ENCODE peak calls at places on chromosome 4, in five cellular contexts. One of them, this sample, is unnamed.

GRCh38 chr4:149145803-149146202 is 669.8 kb downstream of the IQCM start:
- DNase-seq in GM23338: no peak
- DNase-seq in hepatocyte: no peak
- DNase-seq in SK-N-SH: no peak
- DNase-seq in GM23248: peak
- DNase-seq in this sample: no peak

GRCh38 chr4:14867847-14868246 is 134.4 kb upstream of the CPEB2 start:
- DNase-seq in GM23338: no peak
- DNase-seq in SK-N-SH: no peak
- DNase-seq in hepatocyte: no peak
- DNase-seq in GM23248: no peak
- DNase-seq in this sample: no peak

GRCh38 chr4:168434993-168435392 is 45.3 kb downstream of the DDX60L start:
- DNase-seq in hepatocyte: no peak
- DNase-seq in GM23338: no peak
- DNase-seq in GM23248: no peak
- DNase-seq in SK-N-SH: no peak
- DNase-seq in this sample: no peak

GRCh38 chr4:635851-636627 is 10.7 kb downstream of the PDE6B start:
- DNase-seq in GM23248: no peak
- DNase-seq in hepatocyte: no peak
- DNase-seq in SK-N-SH: no peak
- DNase-seq in GM23338: no peak
- DNase-seq in this sample: no peak

GRCh38 chr4:166044871-166045270 is 171.8 kb downstream of the TLL1 start:
- DNase-seq in GM23338: no peak
- DNase-seq in GM23248: no peak
- DNase-seq in hepatocyte: no peak
- DNase-seq in SK-N-SH: no peak
- DNase-seq in this sample: no peak

GRCh38 chr4:96170198-96170597 is 330.3 kb downstream of the PDHA2 start:
- DNase-seq in GM23248: no peak
- DNase-seq in SK-N-SH: peak
- DNase-seq in hepatocyte: no peak
- DNase-seq in GM23338: peak
- DNase-seq in this sample: no peak

GRCh38 chr4:16377887-16378286 is 151.6 kb upstream of the TAPT1 start:
- DNase-seq in GM23338: peak
- DNase-seq in SK-N-SH: no peak
- DNase-seq in GM23248: no peak
- DNase-seq in hepatocyte: no peak
- DNase-seq in this sample: no peak

GRCh38 chr4:39354178-39354503 is 12.0 kb downstream of the RFC1 start:
- DNase-seq in GM23338: no peak
- DNase-seq in hepatocyte: peak
- DNase-seq in GM23248: no peak
- DNase-seq in SK-N-SH: no peak
- DNase-seq in this sample: no peak

GRCh38 chr4:123840232-123840631 is 443.6 kb downstream of the SPRY1 start:
- DNase-seq in hepatocyte: no peak
- DNase-seq in SK-N-SH: no peak
- DNase-seq in GM23338: no peak
- DNase-seq in GM23248: no peak
- DNase-seq in this sample: no peak

GRCh38 chr4:54101190-54102041 is 1.5 kb downstream of the GSX2 start:
- DNase-seq in GM23248: no peak
- DNase-seq in SK-N-SH: peak
- DNase-seq in GM23338: peak
- DNase-seq in hepatocyte: no peak
- DNase-seq in this sample: no peak

GRCh38 chr4:81375745-81376144 is 96.0 kb downstream of the RASGEF1B start:
- DNase-seq in hepatocyte: no peak
- DNase-seq in GM23248: no peak
- DNase-seq in SK-N-SH: no peak
- DNase-seq in GM23338: peak
- DNase-seq in this sample: no peak

GRCh38 chr4:10204401-10205058 is 87.9 kb upstream of the WDR1 start:
- DNase-seq in hepatocyte: no peak
- DNase-seq in GM23338: no peak
- DNase-seq in SK-N-SH: no peak
- DNase-seq in GM23248: peak
- DNase-seq in this sample: no peak

GRCh38 chr4:1532549-1533395 is 126.5 kb upstream of the NKX1-1 start:
- DNase-seq in hepatocyte: no peak
- DNase-seq in GM23248: no peak
- DNase-seq in GM23338: no peak
- DNase-seq in SK-N-SH: no peak
- DNase-seq in this sample: no peak

GRCh38 chr4:142351958-142352357 is 494.1 kb downstream of the INPP4B start:
- DNase-seq in GM23248: no peak
- DNase-seq in GM23338: no peak
- DNase-seq in SK-N-SH: no peak
- DNase-seq in hepatocyte: no peak
- DNase-seq in this sample: peak

GRCh38 chr4:116272336-116272735 is 813.0 kb downstream of the TRAM1L1 start:
- DNase-seq in GM23338: no peak
- DNase-seq in SK-N-SH: no peak
- DNase-seq in GM23248: no peak
- DNase-seq in hepatocyte: no peak
- DNase-seq in this sample: no peak

GRCh38 chr4:142418697-142419096 is 427.4 kb downstream of the INPP4B start:
- DNase-seq in GM23338: no peak
- DNase-seq in hepatocyte: no peak
- DNase-seq in GM23248: no peak
- DNase-seq in SK-N-SH: no peak
- DNase-seq in this sample: no peak

GRCh38 chr4:95728145-95728544 is 111.7 kb upstream of the PDHA2 start:
- DNase-seq in GM23338: no peak
- DNase-seq in SK-N-SH: no peak
- DNase-seq in GM23248: no peak
- DNase-seq in hepatocyte: no peak
- DNase-seq in this sample: no peak

GRCh38 chr4:10192331-10192730 is 75.7 kb upstream of the WDR1 start:
- DNase-seq in GM23248: no peak
- DNase-seq in SK-N-SH: no peak
- DNase-seq in GM23338: no peak
- DNase-seq in hepatocyte: no peak
- DNase-seq in this sample: no peak

GRCh38 chr4:184762100-184762499 is 28.2 kb upstream of the CENPU start:
- DNase-seq in hepatocyte: no peak
- DNase-seq in SK-N-SH: no peak
- DNase-seq in GM23248: no peak
- DNase-seq in GM23338: no peak
- DNase-seq in this sample: no peak

GRCh38 chr4:56506110-56506705 is 617 bp downstream of the ARL9 start:
- DNase-seq in GM23338: peak
- DNase-seq in SK-N-SH: peak
- DNase-seq in GM23248: peak
- DNase-seq in hepatocyte: peak
- DNase-seq in this sample: peak

GRCh38 chr4:118139241-118139640 is 105.0 kb downstream of the NDST3 start:
- DNase-seq in GM23338: no peak
- DNase-seq in SK-N-SH: no peak
- DNase-seq in hepatocyte: no peak
- DNase-seq in GM23248: no peak
- DNase-seq in this sample: peak

GRCh38 chr4:95212692-95213091 is 336.1 kb downstream of the UNC5C start:
- DNase-seq in hepatocyte: no peak
- DNase-seq in SK-N-SH: no peak
- DNase-seq in GM23248: no peak
- DNase-seq in GM23338: no peak
- DNase-seq in this sample: no peak

GRCh38 chr4:121308328-121308663 is 72.5 kb downstream of the QRFPR start:
- DNase-seq in GM23338: no peak
- DNase-seq in SK-N-SH: no peak
- DNase-seq in GM23248: peak
- DNase-seq in hepatocyte: no peak
- DNase-seq in this sample: no peak

GRCh38 chr4:187666634-187667033 is 328.9 kb upstream of the ZFP42 start:
- DNase-seq in GM23338: no peak
- DNase-seq in hepatocyte: peak
- DNase-seq in SK-N-SH: no peak
- DNase-seq in GM23248: peak
- DNase-seq in this sample: no peak

GRCh38 chr4:7398788-7399432 is 35.8 kb downstream of the PSAPL1 start:
- DNase-seq in SK-N-SH: no peak
- DNase-seq in GM23248: no peak
- DNase-seq in GM23338: no peak
- DNase-seq in hepatocyte: no peak
- DNase-seq in this sample: no peak

GRCh38 chr4:5716391-5716790 is 5.4 kb downstream of the EVC start:
- DNase-seq in GM23248: no peak
- DNase-seq in SK-N-SH: no peak
- DNase-seq in GM23338: no peak
- DNase-seq in hepatocyte: no peak
- DNase-seq in this sample: peak

GRCh38 chr4:140790765-140791164 is 34.6 kb upstream of the TBC1D9 start:
- DNase-seq in hepatocyte: no peak
- DNase-seq in GM23338: no peak
- DNase-seq in SK-N-SH: no peak
- DNase-seq in GM23248: no peak
- DNase-seq in this sample: no peak

GRCh38 chr4:4485806-4486205 is 56.0 kb downstream of the STX18 start:
- DNase-seq in GM23248: no peak
- DNase-seq in SK-N-SH: no peak
- DNase-seq in GM23338: no peak
- DNase-seq in hepatocyte: no peak
- DNase-seq in this sample: no peak

GRCh38 chr4:3374011-3374645 is 67.6 kb upstream of the HGFAC start:
- DNase-seq in hepatocyte: peak
- DNase-seq in GM23338: no peak
- DNase-seq in SK-N-SH: no peak
- DNase-seq in GM23248: no peak
- DNase-seq in this sample: no peak

GRCh38 chr4:3373468-3373867 is 68.3 kb upstream of the HGFAC start:
- DNase-seq in GM23248: no peak
- DNase-seq in SK-N-SH: no peak
- DNase-seq in GM23338: no peak
- DNase-seq in hepatocyte: no peak
- DNase-seq in this sample: no peak

GRCh38 chr4:3372264-3372932 is 69.4 kb upstream of the HGFAC start:
- DNase-seq in GM23248: no peak
- DNase-seq in hepatocyte: peak
- DNase-seq in SK-N-SH: no peak
- DNase-seq in GM23338: no peak
- DNase-seq in this sample: no peak

GRCh38 chr4:3371581-3372001 is 70.2 kb upstream of the HGFAC start:
- DNase-seq in hepatocyte: peak
- DNase-seq in GM23338: peak
- DNase-seq in SK-N-SH: peak
- DNase-seq in GM23248: no peak
- DNase-seq in this sample: no peak

DNA sequence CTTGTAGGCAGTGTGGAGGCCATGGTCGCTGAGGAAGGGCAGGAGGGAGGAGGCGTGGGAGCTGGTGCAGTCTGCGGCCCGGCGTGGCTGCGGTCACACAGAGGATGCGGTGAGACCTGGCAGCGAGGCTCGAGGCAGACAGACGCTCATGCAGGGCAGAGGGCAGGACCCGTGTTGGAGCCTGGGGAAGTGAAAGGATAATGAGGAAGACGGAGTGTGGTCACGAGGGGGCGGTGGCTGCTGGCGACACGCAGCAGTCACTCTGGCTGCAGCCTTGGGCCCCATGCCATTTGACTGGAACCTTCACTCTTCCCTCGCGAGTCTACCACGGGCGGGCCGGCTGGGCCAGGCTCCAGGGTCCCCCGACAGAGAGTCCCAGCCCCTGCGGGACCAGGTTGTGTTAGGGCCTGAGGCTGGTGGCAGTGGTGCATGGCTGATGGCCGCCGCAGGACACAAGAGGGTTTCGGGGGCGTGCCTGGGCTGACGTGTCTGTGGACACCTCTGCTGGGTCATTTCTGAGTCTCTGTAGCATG is 68.8 kb upstream of the HGFAC start:
- DNase-seq in GM23248: no peak
- DNase-seq in SK-N-SH: no peak
- DNase-seq in GM23338: no peak
- DNase-seq in hepatocyte: peak
- DNase-seq in this sample: no peak
- H3K27ac ChIP-seq in GM23248: no peak
- H3K27ac ChIP-seq in SK-N-SH: no peak
- H3K27ac ChIP-seq in GM23338: no peak
- H3K27ac ChIP-seq in hepatocyte: no peak
- H3K27ac ChIP-seq in this sample: no peak

GRCh38 chr4:87979810-87980209 is 4.3 kb downstream of the SPP1 start:
- DNase-seq in hepatocyte: no peak
- DNase-seq in SK-N-SH: no peak
- DNase-seq in GM23338: no peak
- DNase-seq in GM23248: no peak
- DNase-seq in this sample: no peak

GRCh38 chr4:87975466-87975865 is at the start of gene SPP1:
- DNase-seq in hepatocyte: peak
- DNase-seq in GM23248: peak
- DNase-seq in SK-N-SH: peak
- DNase-seq in GM23338: peak
- DNase-seq in this sample: no peak

GRCh38 chr4:87977521-87978278 is 2.2 kb downstream of the SPP1 start:
- DNase-seq in GM23248: no peak
- DNase-seq in SK-N-SH: no peak
- DNase-seq in hepatocyte: no peak
- DNase-seq in GM23338: no peak
- DNase-seq in this sample: no peak

GRCh38 chr4:87981505-87981904 is 6.0 kb downstream of the SPP1 start:
- DNase-seq in SK-N-SH: no peak
- DNase-seq in hepatocyte: no peak
- DNase-seq in GM23338: no peak
- DNase-seq in GM23248: no peak
- DNase-seq in this sample: no peak

GRCh38 chr4:87978656-87979055 is 3.1 kb downstream of the SPP1 start:
- DNase-seq in hepatocyte: no peak
- DNase-seq in GM23338: no peak
- DNase-seq in GM23248: peak
- DNase-seq in SK-N-SH: no peak
- DNase-seq in this sample: no peak
- H2AFZ ChIP-seq in hepatocyte: no peak
- H2AFZ ChIP-seq in GM23338: peak
- H2AFZ ChIP-seq in GM23248: no peak
- H2AFZ ChIP-seq in SK-N-SH: no peak
- H2AFZ ChIP-seq in this sample: no peak

DNA sequence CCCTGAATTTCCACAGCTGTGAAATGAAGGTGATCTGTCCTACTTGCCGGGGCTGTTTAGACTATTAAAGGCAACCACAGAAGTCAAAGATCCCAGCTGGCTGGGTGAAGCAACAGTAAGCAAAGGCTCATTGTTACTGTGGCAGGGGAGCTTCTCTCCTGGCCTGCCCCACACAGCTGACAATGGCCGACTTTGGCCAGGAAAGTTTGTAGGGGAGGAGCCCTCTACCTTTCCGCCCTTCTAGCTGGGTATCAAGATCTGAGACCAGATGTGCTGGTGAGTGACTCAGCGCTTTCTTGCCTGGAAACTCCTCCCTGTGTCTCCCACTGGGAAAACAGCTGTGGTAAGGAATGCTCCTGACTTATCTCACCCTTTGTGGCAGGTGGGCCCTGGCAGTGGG is 21.1 kb downstream of the RASSF6 start:
- DNase-seq in SK-N-SH: no peak
- DNase-seq in hepatocyte: peak
- DNase-seq in GM23338: peak
- DNase-seq in GM23248: peak
- DNase-seq in this sample: peak
- H3K27ac ChIP-seq in SK-N-SH: no peak
- H3K27ac ChIP-seq in hepatocyte: peak
- H3K27ac ChIP-seq in GM23338: peak
- H3K27ac ChIP-seq in GM23248: no peak
- H3K27ac ChIP-seq in this sample: no peak

GRCh38 chr4:17468638-17469221 is 43.2 kb downstream of the QDPR start:
- DNase-seq in GM23248: peak
- DNase-seq in hepatocyte: peak
- DNase-seq in GM23338: peak
- DNase-seq in SK-N-SH: peak
- DNase-seq in this sample: peak
- H2AFZ ChIP-seq in GM23248: peak
- H2AFZ ChIP-seq in hepatocyte: no peak
- H2AFZ ChIP-seq in GM23338: no peak
- H2AFZ ChIP-seq in SK-N-SH: no peak
- H2AFZ ChIP-seq in this sample: no peak

This sample was measured in endothelial cell of umbilical vein.